ENCODE peak calls at places on chromosomes 1 and 21, in seven cellular contexts. T, P, X, B, L, R and H are unnamed samples.

GRCh38 chr21:17185685-17186084 is 327.2 kb upstream of the CXADR start:
- DNase-seq in B (no peak), T (no peak), R (no peak), P (no peak), X (no peak), L (no peak), H (no peak)

GRCh38 chr1:166383137-166383536 is 216.3 kb upstream of the FAM78B start:
- DNase-seq in T (no peak), L (no peak), X (no peak), P (no peak), R (no peak), B (no peak), H (no peak)

GRCh38 chr1:50422946-50423669 is at the start of gene DMRTA2:
- DNase-seq in L (no peak), R (no peak), B (peak), P (no peak), X (no peak), T (no peak), H (no peak)

GRCh38 chr1:175152006-175152652 is 40.4 kb downstream of the KIAA0040 start:
- DNase-seq in X (peak), B (peak), R (peak), L (no peak), T (peak), P (peak), H (no peak)

GRCh38 chr21:43600642-43601397 is 58.5 kb downstream of the HSF2BP start:
- DNase-seq in L (no peak), T (peak), X (no peak), R (peak), P (no peak), B (no peak), H (peak)

GRCh38 chr1:32816676-32817158 is 441 bp downstream of the YARS1 start:
- DNase-seq in P (peak), T (peak), R (peak), X (no peak), L (no peak), B (no peak), H (no peak)

GRCh38 chr1:941588-942383 is 17.3 kb downstream of the NOC2L start:
- DNase-seq in B (peak), L (no peak), R (peak), P (peak), X (no peak), T (peak), H (no peak)

GRCh38 chr1:11301593-11301992 is 28.6 kb downstream of the UBIAD1 start:
- DNase-seq in R (no peak), L (no peak), P (no peak), X (no peak), T (no peak), B (no peak), H (no peak)

GRCh38 chr1:16716691-16717173 is 23.6 kb upstream of the RNU1-4 start:
- DNase-seq in L (peak), B (peak), X (peak), P (no peak), R (no peak), T (no peak), H (no peak)

GRCh38 chr1:206754011-206754410 is 16.6 kb upstream of the IL19 start:
- DNase-seq in P (no peak), X (no peak), L (no peak), T (peak), B (no peak), R (peak), H (peak)

GRCh38 chr21:41369105-41369914 is 7.5 kb downstream of the MX2 start:
- DNase-seq in B (peak), X (peak), P (no peak), L (peak), T (no peak), R (no peak), H (no peak)

GRCh38 chr21:34204481-34205439 is 131.4 kb downstream of the MRPS6 start:
- DNase-seq in L (no peak), T (no peak), B (no peak), P (no peak), X (no peak), R (no peak), H (no peak)

GRCh38 chr21:32143222-32143939 is 135.5 kb downstream of the MIS18A start:
- DNase-seq in L (no peak), T (peak), B (no peak), R (peak), X (no peak), P (no peak), H (peak)

GRCh38 chr1:26289158-26290059 is 9.5 kb downstream of the SH3BGRL3 start:
- DNase-seq in R (no peak), T (no peak), X (peak), B (no peak), P (peak), L (peak), H (no peak)

GRCh38 chr1:7221823-7222462 is 436.7 kb downstream of the CAMTA1 start:
- DNase-seq in L (no peak), T (no peak), P (no peak), X (no peak), B (no peak), R (peak), H (no peak)

GRCh38 chr1:30283199-30283962 is 440.0 kb downstream of the MATN1 start:
- DNase-seq in T (no peak), B (no peak), X (no peak), L (no peak), R (no peak), P (no peak), H (no peak)

GRCh38 chr1:93123141-93123783 is 44.2 kb downstream of the MTF2 start:
- DNase-seq in T (no peak), L (no peak), B (no peak), X (no peak), P (no peak), R (peak), H (no peak)

GRCh38 chr1:208329291-208329690 is 85.1 kb upstream of the PLXNA2 start:
- DNase-seq in R (no peak), L (no peak), P (no peak), T (no peak), B (no peak), X (no peak), H (no peak)

GRCh38 chr1:40383488-40384412 is 10.2 kb downstream of the SMAP2 start:
- DNase-seq in R (peak), X (no peak), L (no peak), P (no peak), T (peak), B (no peak), H (no peak)

GRCh38 chr1:77146270-77146669 is 73.0 kb downstream of the PIGK start:
- DNase-seq in P (no peak), L (no peak), X (no peak), R (no peak), T (no peak), B (no peak), H (no peak)

GRCh38 chr1:77139389-77139788 is 79.8 kb downstream of the PIGK start:
- DNase-seq in B (no peak), X (no peak), P (no peak), R (no peak), L (no peak), T (no peak), H (no peak)

GRCh38 chr1:77143529-77144121 is 75.6 kb downstream of the PIGK start:
- DNase-seq in L (no peak), R (peak), T (peak), P (no peak), B (no peak), X (peak), H (no peak)
- TF ChIP-seq CTCF in L (peak), R (peak), T (peak), P (peak), B (no peak), X (peak), H (peak)

GRCh38 chr1:154222918-154223317 is 2.2 kb downstream of the UBAP2L start:
- DNase-seq in R (no peak), X (no peak), P (no peak), L (no peak), T (no peak), B (no peak), H (no peak)
- H3K4me3 ChIP-seq in R (no peak), X (peak), P (no peak), L (no peak), T (no peak), B (no peak), H (no peak)

GRCh38 chr1:58580186-58580585 is 3.1 kb upstream of the TACSTD2 start:
- DNase-seq in R (peak), L (no peak), P (no peak), B (no peak), T (no peak), X (no peak), H (no peak)
- TF ChIP-seq CTCF in R (no peak), L (no peak), P (no peak), B (no peak), T (no peak), X (no peak), H (no peak)

DNA sequence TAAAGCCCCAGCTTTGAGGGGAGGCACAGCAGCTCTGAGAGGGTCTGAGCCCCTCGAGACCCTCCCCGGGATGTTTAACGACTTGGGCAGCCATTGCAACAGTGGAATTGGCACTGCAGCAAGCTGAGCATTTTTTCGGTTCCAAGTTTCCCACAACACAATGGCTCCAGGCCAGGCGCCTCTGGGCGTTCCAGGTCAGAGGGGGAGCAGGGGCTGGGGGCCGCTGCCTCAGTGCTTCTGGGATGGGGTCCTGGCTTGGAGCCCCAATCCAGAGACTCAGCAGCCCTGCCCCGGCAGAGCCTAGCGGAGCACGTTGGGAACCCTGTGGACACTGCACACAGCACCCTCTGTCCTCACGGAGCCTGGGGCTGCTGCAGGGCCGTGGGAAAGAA is 50.0 kb downstream of the COL18A1 start:
- DNase-seq in T (peak), P (no peak), X (no peak), L (no peak), B (no peak), R (no peak), H (no peak)
- H3K4me3 ChIP-seq in T (peak), P (peak), X (no peak), L (peak), B (no peak), R (no peak), H (no peak)